ENCODE peak calls at places on chromosomes 7 and 10, in six cellular contexts. One of them, this sample, is unnamed.
A peak's percentile ranks its signal among the peaks of the same experiment; 100 is the strongest.

GRCh38 chr7:110531186-110531585 is 559.7 kb upstream of the LRRN3 start:
- DNase-seq in foreskin fibroblast: no peak
- DNase-seq in Caki2: no peak
- DNase-seq in dorsolateral prefrontal cortex: no peak
- DNase-seq in GM12865: peak; percentile 27
- DNase-seq in COR-L47: no peak
- DNase-seq in this sample: no peak

GRCh38 chr7:80361948-80362347 is 149.9 kb downstream of the GNAT3 start:
- DNase-seq in COR-L47: no peak
- DNase-seq in foreskin fibroblast: no peak
- DNase-seq in Caki2: no peak
- DNase-seq in GM12865: no peak
- DNase-seq in dorsolateral prefrontal cortex: no peak
- DNase-seq in this sample: no peak

GRCh38 chr10:126117196-126117595 is 220.8 kb downstream of the FANK1 start:
- DNase-seq in COR-L47: no peak
- DNase-seq in foreskin fibroblast: no peak
- DNase-seq in Caki2: no peak
- DNase-seq in GM12865: no peak
- DNase-seq in dorsolateral prefrontal cortex: no peak
- DNase-seq in this sample: no peak

GRCh38 chr10:132506711-132507466 is 30.7 kb upstream of the INPP5A start:
- DNase-seq in GM12865: no peak
- DNase-seq in Caki2: no peak
- DNase-seq in dorsolateral prefrontal cortex: peak; percentile 42
- DNase-seq in COR-L47: no peak
- DNase-seq in foreskin fibroblast: peak; percentile 69
- DNase-seq in this sample: no peak

GRCh38 chr7:51255536-51256243 is 60.9 kb downstream of the COBL start:
- DNase-seq in COR-L47: no peak
- DNase-seq in GM12865: no peak
- DNase-seq in Caki2: no peak
- DNase-seq in foreskin fibroblast: no peak
- DNase-seq in dorsolateral prefrontal cortex: no peak
- DNase-seq in this sample: no peak

GRCh38 chr10:103895458-103896186 is 22.4 kb downstream of the STN1 start:
- DNase-seq in Caki2: peak; percentile 94
- DNase-seq in GM12865: peak; percentile 13
- DNase-seq in COR-L47: no peak
- DNase-seq in dorsolateral prefrontal cortex: no peak
- DNase-seq in foreskin fibroblast: peak; percentile 93
- DNase-seq in this sample: no peak

GRCh38 chr7:39547336-39547735 is 18.9 kb upstream of the YAE1 start:
- DNase-seq in foreskin fibroblast: no peak
- DNase-seq in dorsolateral prefrontal cortex: no peak
- DNase-seq in Caki2: peak; percentile 11
- DNase-seq in GM12865: no peak
- DNase-seq in COR-L47: no peak
- DNase-seq in this sample: no peak

GRCh38 chr10:121313119-121313858 is 285.0 kb downstream of the FGFR2 start:
- DNase-seq in COR-L47: no peak
- DNase-seq in dorsolateral prefrontal cortex: no peak
- DNase-seq in foreskin fibroblast: no peak
- DNase-seq in Caki2: no peak
- DNase-seq in GM12865: no peak
- DNase-seq in this sample: no peak

GRCh38 chr10:767211-767610 is 77.7 kb upstream of the DIP2C start:
- DNase-seq in GM12865: no peak
- DNase-seq in foreskin fibroblast: no peak
- DNase-seq in dorsolateral prefrontal cortex: no peak
- DNase-seq in COR-L47: no peak
- DNase-seq in Caki2: no peak
- DNase-seq in this sample: no peak

GRCh38 chr7:120089968-120090367 is 183.0 kb upstream of the KCND2 start:
- DNase-seq in GM12865: peak; percentile 31
- DNase-seq in Caki2: no peak
- DNase-seq in foreskin fibroblast: peak; percentile 1
- DNase-seq in dorsolateral prefrontal cortex: no peak
- DNase-seq in COR-L47: no peak
- DNase-seq in this sample: no peak

GRCh38 chr7:83465643-83466042 is 183.3 kb downstream of the SEMA3E start:
- DNase-seq in COR-L47: no peak
- DNase-seq in dorsolateral prefrontal cortex: no peak
- DNase-seq in Caki2: no peak
- DNase-seq in GM12865: no peak
- DNase-seq in foreskin fibroblast: no peak
- DNase-seq in this sample: no peak

GRCh38 chr7:111113263-111114017 is 22.5 kb downstream of the LRRN3 start:
- DNase-seq in foreskin fibroblast: peak; percentile 20
- DNase-seq in GM12865: peak; percentile 20
- DNase-seq in COR-L47: no peak
- DNase-seq in dorsolateral prefrontal cortex: no peak
- DNase-seq in Caki2: peak; percentile 21
- DNase-seq in this sample: peak; percentile 33

GRCh38 chr7:139423091-139423490 is 60.4 kb downstream of the KLRG2 start:
- DNase-seq in dorsolateral prefrontal cortex: no peak
- DNase-seq in COR-L47: no peak
- DNase-seq in GM12865: no peak
- DNase-seq in foreskin fibroblast: no peak
- DNase-seq in Caki2: no peak
- DNase-seq in this sample: no peak

GRCh38 chr7:36937754-36938551 is 213.7 kb upstream of the AOAH start:
- DNase-seq in Caki2: no peak
- DNase-seq in COR-L47: no peak
- DNase-seq in GM12865: no peak
- DNase-seq in foreskin fibroblast: no peak
- DNase-seq in dorsolateral prefrontal cortex: no peak
- DNase-seq in this sample: no peak

GRCh38 chr10:100890696-100891271 is 22.0 kb upstream of the SLF2 start:
- DNase-seq in foreskin fibroblast: peak; percentile 95
- DNase-seq in GM12865: no peak
- DNase-seq in Caki2: peak; percentile 60
- DNase-seq in dorsolateral prefrontal cortex: no peak
- DNase-seq in COR-L47: no peak
- DNase-seq in this sample: no peak

GRCh38 chr10:6430581-6430980 is 149.5 kb downstream of the PRKCQ start:
- DNase-seq in foreskin fibroblast: no peak
- DNase-seq in dorsolateral prefrontal cortex: no peak
- DNase-seq in COR-L47: no peak
- DNase-seq in Caki2: no peak
- DNase-seq in GM12865: no peak
- DNase-seq in this sample: no peak

GRCh38 chr7:12013983-12014382 is 182.0 kb upstream of the THSD7A start:
- DNase-seq in COR-L47: no peak
- DNase-seq in Caki2: no peak
- DNase-seq in dorsolateral prefrontal cortex: no peak
- DNase-seq in GM12865: no peak
- DNase-seq in foreskin fibroblast: no peak
- DNase-seq in this sample: no peak

GRCh38 chr10:56319386-56319785 is 41.7 kb downstream of the ZWINT start:
- DNase-seq in foreskin fibroblast: no peak
- DNase-seq in GM12865: peak; percentile 75
- DNase-seq in Caki2: peak; percentile 38
- DNase-seq in COR-L47: no peak
- DNase-seq in dorsolateral prefrontal cortex: no peak
- DNase-seq in this sample: no peak

GRCh38 chr7:149420006-149420405 is 40.9 kb downstream of the ZNF777 start:
- DNase-seq in COR-L47: no peak
- DNase-seq in Caki2: no peak
- DNase-seq in dorsolateral prefrontal cortex: no peak
- DNase-seq in GM12865: no peak
- DNase-seq in foreskin fibroblast: no peak
- DNase-seq in this sample: no peak

GRCh38 chr10:23341004-23341403 is 3.6 kb downstream of the C10orf67 start:
- DNase-seq in dorsolateral prefrontal cortex: no peak
- DNase-seq in Caki2: peak; percentile 41
- DNase-seq in COR-L47: no peak
- DNase-seq in foreskin fibroblast: peak; percentile 23
- DNase-seq in GM12865: no peak
- DNase-seq in this sample: no peak

GRCh38 chr10:21318768-21319167 is 206.7 kb downstream of the SKIDA1 start:
- DNase-seq in foreskin fibroblast: no peak
- DNase-seq in Caki2: no peak
- DNase-seq in COR-L47: peak; percentile 26
- DNase-seq in GM12865: no peak
- DNase-seq in dorsolateral prefrontal cortex: no peak
- DNase-seq in this sample: no peak